ENCODE peak calls at places on chromosome 10, in eight cellular contexts. N is cardiac muscle cell, L is epithelial cell of proximal tubule, D is fibroblast of lung, B is SJSA1, X is spleen, O is lower leg skin, S is neuronal stem cell. G is an unnamed sample.

GRCh38 chr10:131630772-131631258 is 270.0 kb upstream of the PPP2R2D start:
- DNase-seq in B (no peak), O (no peak), D (no peak), L (no peak), N (no peak), S (no peak), X (no peak), G (no peak)

GRCh38 chr10:7585228-7585627 is 81.5 kb downstream of the ITIH5 start:
- DNase-seq in N (no peak), D (no peak), L (no peak), S (no peak), B (no peak), X (peak), O (no peak), G (no peak)

GRCh38 chr10:121998462-121998861 is 9.5 kb downstream of the TACC2 start:
- DNase-seq in N (no peak), S (no peak), B (no peak), D (no peak), X (no peak), L (no peak), O (no peak), G (no peak)

GRCh38 chr10:86224354-86225097 is 142.1 kb downstream of the GRID1 start:
- DNase-seq in L (no peak), O (no peak), B (no peak), X (no peak), S (no peak), D (no peak), N (no peak), G (no peak)

GRCh38 chr10:91944880-91945630 is 21.5 kb downstream of the BTAF1 start:
- DNase-seq in B (no peak), L (no peak), N (peak), O (no peak), S (no peak), X (no peak), D (peak), G (no peak)

GRCh38 chr10:23399701-23400144 is 39.2 kb upstream of the OTUD1 start:
- DNase-seq in D (peak), S (no peak), X (no peak), L (no peak), O (no peak), N (peak), B (no peak), G (no peak)

GRCh38 chr10:44921506-44921905 is 10.4 kb downstream of the TMEM72 start:
- DNase-seq in O (no peak), S (no peak), D (no peak), L (no peak), B (peak), X (no peak), N (no peak), G (no peak)

GRCh38 chr10:50908366-50908765 is 22.9 kb upstream of the A1CF start:
- DNase-seq in O (no peak), X (no peak), S (no peak), L (no peak), N (no peak), B (no peak), D (no peak), G (no peak)

GRCh38 chr10:12501324-12501723 is 152.0 kb downstream of the CAMK1D start:
- DNase-seq in O (no peak), N (peak), L (no peak), B (peak), S (no peak), D (no peak), X (no peak), G (no peak)

GRCh38 chr10:62437696-62438095 is 63.5 kb downstream of the ZNF365 start:
- DNase-seq in S (peak), L (no peak), X (no peak), D (peak), B (no peak), N (peak), O (no peak), G (no peak)

GRCh38 chr10:29651767-29652166 is 17.0 kb upstream of the SVIL start:
- DNase-seq in O (no peak), S (no peak), N (no peak), B (no peak), X (no peak), L (no peak), D (no peak), G (no peak)

GRCh38 chr10:70512149-70512611 is 33.6 kb downstream of the PALD1 start:
- DNase-seq in D (peak), X (no peak), N (peak), B (no peak), O (no peak), S (no peak), L (no peak), G (no peak)

GRCh38 chr10:95415631-95416031 is 124.8 kb upstream of the PDLIM1 start:
- DNase-seq in N (no peak), B (no peak), X (no peak), D (no peak), O (no peak), S (no peak), L (no peak), G (no peak)

GRCh38 chr10:4849555-4850242 is 23.7 kb downstream of the AKR1E2 start:
- DNase-seq in L (peak), X (peak), N (peak), S (peak), O (peak), D (peak), B (peak), G (peak)

GRCh38 chr10:80443531-80443974 is 10.6 kb upstream of the TSPAN14 start:
- DNase-seq in L (no peak), D (no peak), O (no peak), X (no peak), S (no peak), N (peak), B (peak), G (no peak)

GRCh38 chr10:96665306-96665705 is 55.0 kb downstream of the PIK3AP1 start:
- DNase-seq in D (peak), S (no peak), O (no peak), B (no peak), N (no peak), L (no peak), X (no peak), G (no peak)

GRCh38 chr10:6171891-6172354 is 30.8 kb upstream of the PFKFB3 start:
- DNase-seq in S (no peak), O (peak), D (peak), X (peak), L (no peak), N (peak), B (peak), G (no peak)

GRCh38 chr10:7153750-7154149 is 257.1 kb downstream of the SFMBT2 start:
- DNase-seq in S (no peak), L (peak), D (peak), X (no peak), N (peak), O (no peak), B (no peak), G (no peak)

GRCh38 chr10:53786236-53786635 is 1013.7 kb upstream of the MBL2 start:
- DNase-seq in B (no peak), S (no peak), X (no peak), D (no peak), O (no peak), N (no peak), L (no peak), G (no peak)

GRCh38 chr10:102781089-102781920 is 37.6 kb downstream of the WBP1L start:
- DNase-seq in S (no peak), X (no peak), D (no peak), L (no peak), O (no peak), N (peak), B (no peak), G (no peak)

GRCh38 chr10:69728335-69728861 is 73.3 kb upstream of the COL13A1 start:
- DNase-seq in L (peak), N (peak), S (no peak), X (no peak), O (peak), B (no peak), D (peak), G (no peak)

GRCh38 chr10:30686706-30687105 is 57.2 kb upstream of the LYZL2 start:
- DNase-seq in X (no peak), L (no peak), O (no peak), S (no peak), B (no peak), D (no peak), N (no peak), G (no peak)

GRCh38 chr10:73871915-73872710 is 2.2 kb downstream of the CAMK2G start:
- DNase-seq in S (no peak), O (no peak), D (no peak), N (no peak), B (no peak), L (no peak), X (no peak), G (no peak)

GRCh38 chr10:70564901-70565351 is 37.6 kb downstream of the PRF1 start:
- DNase-seq in X (no peak), B (no peak), O (no peak), N (no peak), D (no peak), L (no peak), S (no peak), G (no peak)

GRCh38 chr10:50503661-50504320 is 120.0 kb downstream of the SGMS1 start:
- DNase-seq in D (no peak), B (no peak), S (no peak), L (no peak), N (no peak), O (no peak), X (no peak), G (no peak)

GRCh38 chr10:122588381-122588780 is 27.8 kb downstream of the DMBT1 start:
- DNase-seq in S (no peak), B (no peak), O (no peak), D (no peak), X (no peak), L (no peak), N (no peak), G (no peak)

GRCh38 chr10:79275431-79275851 is 71.8 kb upstream of the PPIF start:
- DNase-seq in L (no peak), S (no peak), N (no peak), D (peak), X (no peak), O (no peak), B (no peak), G (no peak)

GRCh38 chr10:78688945-78689935 is 379.5 kb upstream of the ZMIZ1 start:
- DNase-seq in X (no peak), B (peak), O (no peak), L (no peak), S (no peak), D (no peak), N (peak), G (no peak)

GRCh38 chr10:46538723-46539426 is 17.6 kb downstream of the GPRIN2 start:
- DNase-seq in S (no peak), B (no peak), O (no peak), X (no peak), L (no peak), D (no peak), N (peak), G (no peak)

GRCh38 chr10:20254078-20254477 is 437.8 kb downstream of the PLXDC2 start:
- DNase-seq in B (no peak), X (no peak), N (peak), D (peak), S (no peak), O (no peak), L (no peak), G (no peak)

GRCh38 chr10:109914966-109915365 is 8.3 kb downstream of the XPNPEP1 start:
- DNase-seq in N (peak), L (peak), B (peak), D (peak), O (no peak), S (no peak), X (no peak), G (no peak)

DNA sequence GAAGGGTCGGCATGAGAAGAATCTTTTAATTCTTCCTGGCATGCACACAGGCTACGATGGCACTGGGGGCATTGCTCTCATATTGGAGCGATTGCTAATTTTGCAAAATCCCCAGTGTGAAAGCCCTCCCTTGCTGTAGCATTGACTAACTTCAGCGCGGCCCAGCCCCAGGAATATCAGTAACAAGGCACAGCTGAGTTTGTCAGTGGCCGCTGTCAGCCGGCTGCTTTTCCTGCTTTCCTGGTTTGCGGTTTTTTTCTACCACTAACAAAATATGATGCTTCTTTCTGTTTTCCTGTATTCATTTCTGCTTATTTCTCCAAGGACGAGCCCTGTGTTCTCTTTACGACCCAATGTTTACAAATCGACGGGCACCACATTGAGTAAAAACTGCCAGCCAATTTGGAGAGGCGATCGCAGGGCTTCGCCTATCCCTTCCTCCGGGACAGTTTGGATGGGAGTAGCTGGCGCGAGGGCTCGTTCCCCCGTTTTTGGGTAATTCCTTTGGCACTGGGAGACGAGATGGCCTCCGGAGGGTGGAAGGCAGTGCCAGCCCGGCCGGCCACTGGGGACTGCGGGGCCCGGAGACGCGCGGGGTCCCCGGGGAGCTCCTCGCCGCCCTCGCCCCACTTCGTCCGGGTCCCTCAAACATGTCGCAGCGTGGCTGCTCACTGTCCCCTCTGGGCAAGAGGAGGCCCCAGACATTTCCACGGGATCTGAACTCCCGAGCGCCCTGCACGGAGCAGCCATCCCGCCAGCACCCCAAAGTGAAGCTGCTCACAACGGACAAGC is 949 bp downstream of the ADARB2 start:
- DNase-seq in X (no peak), S (no peak), B (no peak), O (no peak), D (no peak), N (no peak), L (no peak), G (no peak)
- H3K4me3 ChIP-seq in X (peak), S (peak), B (no peak), O (no peak), D (no peak), N (peak), L (peak), G (peak)

GRCh38 chr10:42753126-42753506 is 29.5 kb upstream of the BMS1 start:
- DNase-seq in L (no peak), B (peak), X (peak), D (peak), S (peak), O (peak), N (peak), G (no peak)
- H3K4me3 ChIP-seq in L (peak), B (no peak), X (peak), D (peak), S (no peak), O (peak), N (peak), G (peak)

GRCh38 chr10:1047937-1048336 is 982 bp downstream of the IDI1 start:
- DNase-seq in D (no peak), L (no peak), X (no peak), O (no peak), B (no peak), N (no peak), S (no peak), G (no peak)

GRCh38 chr10:1045415-1045814 is 3.5 kb downstream of the IDI1 start:
- DNase-seq in D (no peak), X (no peak), O (no peak), S (no peak), L (no peak), B (no peak), N (no peak), G (no peak)

GRCh38 chr10:1044146-1044545 is 4.8 kb downstream of the IDI1 start:
- DNase-seq in O (no peak), D (no peak), L (no peak), S (no peak), B (no peak), N (no peak), X (no peak), G (no peak)

GRCh38 chr10:1043532-1043995 is 5.4 kb downstream of the IDI1 start:
- DNase-seq in D (no peak), S (no peak), X (peak), B (no peak), N (no peak), O (peak), L (no peak), G (no peak)

GRCh38 chr10:1044964-1045363 is 4.0 kb downstream of the IDI1 start:
- DNase-seq in S (no peak), B (no peak), X (no peak), D (no peak), L (no peak), O (no peak), N (no peak), G (no peak)
- H3K4me3 ChIP-seq in S (no peak), B (no peak), X (peak), D (no peak), L (no peak), O (no peak), N (no peak), G (no peak)

DNA sequence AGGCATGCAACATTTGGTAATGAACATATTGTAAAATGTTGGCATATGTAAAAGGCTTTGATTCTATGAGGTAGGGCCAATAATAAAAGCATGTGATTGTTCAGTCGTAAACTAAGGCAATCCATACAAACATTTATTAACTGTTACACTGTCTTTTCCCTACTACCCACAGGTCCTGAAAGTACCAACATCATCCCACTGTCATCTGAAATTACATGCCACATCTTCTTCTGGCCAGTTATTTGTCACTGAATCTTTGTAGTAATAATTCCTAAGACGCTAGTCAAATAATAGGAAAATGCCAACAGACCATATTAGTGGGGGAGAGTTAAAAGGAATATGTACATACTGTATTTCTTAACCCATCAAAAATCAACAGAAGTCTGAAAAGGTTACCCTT is 27.2 kb downstream of the DNAJC1 start:
- DNase-seq in S (no peak), O (no peak), N (no peak), B (no peak), D (no peak), L (no peak), X (no peak), G (no peak)
- H3K4me3 ChIP-seq in S (no peak), O (no peak), N (no peak), B (no peak), D (no peak), L (no peak), X (no peak), G (no peak)